ENCODE peak calls at places on chromosome 19, in ten cellular contexts. P, U, Z, T, Y, F, Q, I, N and K are unnamed samples. For H3K4me1, the result is how much of the 10 kb centered on the place peaks cover.

GRCh38 chr19:18278521-18279265 is 2.7 kb downstream of the JUND start:
- DNase-seq in P (no peak), U (peak), Z (no peak), T (no peak), Y (no peak), F (no peak), Q (no peak), I (no peak), N (no peak), K (no peak)

GRCh38 chr19:19817357-19817756 is 4.2 kb downstream of the ZNF506 start:
- DNase-seq in P (no peak), U (no peak), Z (no peak), T (no peak), Y (no peak), F (no peak), Q (no peak), I (no peak), N (no peak), K (no peak)

GRCh38 chr19:41994994-41995958 is 1.2 kb upstream of the ATP1A3 start:
- DNase-seq in P (no peak), U (no peak), Z (peak), T (no peak), Y (no peak), F (no peak), Q (no peak), I (no peak), N (no peak), K (no peak)

GRCh38 chr19:45235485-45235884 is 9.7 kb downstream of the EXOC3L2 start:
- DNase-seq in P (no peak), U (no peak), Z (no peak), T (no peak), Y (no peak), F (no peak), Q (no peak), I (no peak), N (no peak), K (no peak)

GRCh38 chr19:31353826-31354225 is 4.6 kb upstream of the TSHZ3 start:
- DNase-seq in P (no peak), U (no peak), Z (no peak), T (no peak), Y (peak), F (no peak), Q (no peak), I (no peak), N (no peak), K (peak)

GRCh38 chr19:35345671-35346111 is 2.0 kb upstream of the FFAR1 start:
- DNase-seq in P (no peak), U (no peak), Z (no peak), T (no peak), Y (peak), F (no peak), Q (no peak), I (no peak), N (no peak), K (no peak)

GRCh38 chr19:29524201-29524911 is 1.4 kb upstream of the VSTM2B start:
- DNase-seq in P (no peak), U (no peak), Z (no peak), T (no peak), Y (no peak), F (no peak), Q (no peak), I (no peak), N (no peak), K (no peak)

GRCh38 chr19:35955881-35956634 is 19.9 kb downstream of the LRFN3 start:
- DNase-seq in P (no peak), U (no peak), Z (no peak), T (no peak), Y (no peak), F (no peak), Q (no peak), I (no peak), N (no peak), K (no peak)

GRCh38 chr19:41957838-41958366 is 1.2 kb downstream of the RABAC1 start:
- DNase-seq in P (peak), U (peak), Z (no peak), T (peak), Y (peak), F (peak), Q (peak), I (no peak), N (peak), K (peak)

GRCh38 chr19:30733826-30734550 is 361.8 kb downstream of the ZNF536 start:
- DNase-seq in P (no peak), U (no peak), Z (no peak), T (no peak), Y (no peak), F (peak), Q (no peak), I (no peak), N (peak), K (no peak)

GRCh38 chr19:18173054-18173571 is 500 bp upstream of the IFI30 start:
- DNase-seq in P (no peak), U (peak), Z (no peak), T (no peak), Y (no peak), F (no peak), Q (no peak), I (no peak), N (peak), K (no peak)

GRCh38 chr19:13163609-13164364 is 13.6 kb downstream of the IER2 start:
- DNase-seq in P (no peak), U (peak), Z (no peak), T (peak), Y (peak), F (peak), Q (peak), I (no peak), N (peak), K (peak)

GRCh38 chr19:45442927-45443461 is 19.3 kb upstream of the ERCC1 start:
- DNase-seq in P (no peak), U (peak), Z (no peak), T (no peak), Y (peak), F (peak), Q (peak), I (no peak), N (peak), K (no peak)

GRCh38 chr19:45069056-45069455 is 7.2 kb downstream of the ZNF296 start:
- DNase-seq in P (peak), U (peak), Z (no peak), T (no peak), Y (no peak), F (no peak), Q (no peak), I (no peak), N (no peak), K (peak)

GRCh38 chr19:31139871-31140505 is 209.2 kb downstream of the TSHZ3 start:
- DNase-seq in P (no peak), U (no peak), Z (no peak), T (no peak), Y (no peak), F (no peak), Q (peak), I (no peak), N (no peak), K (no peak)

GRCh38 chr19:41755328-41755913 is at the start of gene CEACAM6:
- DNase-seq in P (peak), U (no peak), Z (no peak), T (no peak), Y (no peak), F (no peak), Q (no peak), I (no peak), N (no peak), K (no peak)

GRCh38 chr19:48608798-48609263 is 2.3 kb downstream of the SPACA4 start:
- DNase-seq in P (peak), U (no peak), Z (no peak), T (no peak), Y (peak), F (no peak), Q (no peak), I (no peak), N (no peak), K (no peak)

GRCh38 chr19:36115453-36116343 is at the start of gene TBCB:
- DNase-seq in P (peak), U (no peak), Z (no peak), T (no peak), Y (no peak), F (no peak), Q (peak), I (peak), N (peak), K (peak)

GRCh38 chr19:57887195-57887941 is 1.5 kb downstream of the ZNF814 start:
- DNase-seq in P (no peak), U (no peak), Z (no peak), T (no peak), Y (no peak), F (no peak), Q (no peak), I (no peak), N (no peak), K (no peak)

GRCh38 chr19:49515767-49516166 is 3.3 kb downstream of the FCGRT start:
- DNase-seq in P (no peak), U (no peak), Z (no peak), T (no peak), Y (no peak), F (no peak), Q (no peak), I (no peak), N (no peak), K (no peak)

GRCh38 chr19:35717665-35718344 is at the start of gene KMT2B:
- DNase-seq in P (peak), U (no peak), Z (no peak), T (peak), Y (peak), F (peak), Q (no peak), I (no peak), N (peak), K (no peak)

GRCh38 chr19:1806184-1807029 is 5.7 kb downstream of the ATP8B3 start:
- DNase-seq in P (no peak), U (no peak), Z (no peak), T (no peak), Y (no peak), F (no peak), Q (no peak), I (no peak), N (no peak), K (no peak)

GRCh38 chr19:32387701-32388392 is 17.7 kb upstream of the DPY19L3 start:
- DNase-seq in P (no peak), U (no peak), Z (no peak), T (no peak), Y (no peak), F (peak), Q (peak), I (no peak), N (no peak), K (peak)

GRCh38 chr19:19613456-19613855 is 5.0 kb downstream of the PBX4 start:
- DNase-seq in P (peak), U (no peak), Z (no peak), T (no peak), Y (no peak), F (no peak), Q (no peak), I (no peak), N (no peak), K (no peak)

GRCh38 chr19:32178401-32178800 is 167.0 kb upstream of the ZNF507 start:
- DNase-seq in P (no peak), U (no peak), Z (no peak), T (no peak), Y (no peak), F (no peak), Q (no peak), I (no peak), N (no peak), K (no peak)

GRCh38 chr19:48368942-48369341 is 4.8 kb downstream of the SYNGR4 start:
- DNase-seq in P (no peak), U (no peak), Z (no peak), T (no peak), Y (no peak), F (no peak), Q (no peak), I (no peak), N (no peak), K (no peak)

GRCh38 chr19:19538077-19538764 is at the start of gene CILP2:
- DNase-seq in P (no peak), U (peak), Z (no peak), T (no peak), Y (peak), F (no peak), Q (no peak), I (no peak), N (no peak), K (no peak)

GRCh38 chr19:2171349-2172145 is 7.8 kb downstream of the DOT1L start:
- DNase-seq in P (no peak), U (no peak), Z (peak), T (no peak), Y (peak), F (no peak), Q (peak), I (no peak), N (no peak), K (no peak)

GRCh38 chr19:48551437-48552302 is at the start of gene SULT2B1:
- DNase-seq in P (peak), U (peak), Z (no peak), T (no peak), Y (no peak), F (no peak), Q (no peak), I (no peak), N (no peak), K (peak)

GRCh38 chr19:18102916-18103542 is 5.5 kb downstream of the MAST3 start:
- DNase-seq in P (no peak), U (no peak), Z (no peak), T (no peak), Y (no peak), F (no peak), Q (no peak), I (no peak), N (no peak), K (no peak)

GRCh38 chr19:47231215-47232054 is 436 bp upstream of the BBC3 start:
- DNase-seq in P (peak), U (peak), Z (peak), T (peak), Y (peak), F (peak), Q (peak), I (peak), N (peak), K (peak)

DNA sequence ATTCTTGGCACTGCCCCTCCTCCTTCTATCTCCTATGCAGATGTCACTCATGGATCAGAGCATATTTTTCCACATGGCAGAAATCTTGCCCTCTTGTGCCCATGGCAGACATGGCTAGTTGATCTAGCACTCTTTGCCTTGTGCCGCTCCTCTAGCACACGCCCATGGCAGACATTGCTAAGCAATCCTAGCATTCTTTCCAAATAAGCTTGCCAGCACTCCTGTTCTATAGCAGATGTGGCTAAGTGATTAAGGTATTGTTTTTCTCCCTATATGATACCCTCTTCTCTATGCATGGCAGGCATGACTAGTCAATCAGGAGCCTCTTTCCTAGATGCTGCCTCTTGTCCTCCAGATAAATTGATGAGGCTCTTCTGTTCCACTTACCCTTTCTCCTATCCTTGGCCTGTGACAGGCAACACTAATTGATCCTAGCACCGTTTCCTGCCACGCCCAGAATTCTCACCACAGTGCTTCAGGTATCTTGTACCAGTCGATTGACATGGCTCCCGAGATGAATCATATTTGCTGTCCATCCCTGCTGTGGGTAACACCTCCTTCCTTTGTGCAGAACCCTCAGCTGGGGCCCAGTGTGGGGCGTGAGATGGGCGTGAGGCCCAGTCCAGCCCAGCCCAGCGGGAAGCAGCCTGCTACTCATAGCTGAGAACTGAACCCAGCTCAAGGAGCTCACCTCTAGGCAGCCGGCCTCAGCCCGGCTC is 26.9 kb downstream of the TMED1 start:
- DNase-seq in P (no peak), U (no peak), Z (no peak), T (no peak), Y (no peak), F (no peak), Q (peak), I (no peak), N (no peak), K (no peak)
- H3K4me1 ChIP-seq in P (under half), U (under half), Z (under half), T (under half), Y (under half), F (under half), Q (under half), I (under half), N (under half), K (under half)

GRCh38 chr19:4338441-4339350 is at the start of gene STAP2:
- DNase-seq in P (no peak), U (peak), Z (no peak), T (no peak), Y (peak), F (no peak), Q (no peak), I (no peak), N (no peak), K (peak)
- TF ChIP-seq POLR2A in P (no peak), U (no peak), Z (peak), T (no peak), Y (no peak), F (no peak), Q (no peak), I (no peak), N (no peak), K (peak)

GRCh38 chr19:38389101-38389925 is 816 bp downstream of the SPRED3 start:
- DNase-seq in P (peak), U (no peak), Z (no peak), T (no peak), Y (peak), F (peak), Q (peak), I (no peak), N (no peak), K (no peak)
- H3K4me3 ChIP-seq in P (peak), U (peak), Z (no peak), T (no peak), Y (peak), F (peak), Q (peak), I (peak), N (peak), K (peak)

GRCh38 chr19:5973867-5974635 is 3.9 kb downstream of the RANBP3 start:
- DNase-seq in P (no peak), U (no peak), Z (no peak), T (no peak), Y (no peak), F (no peak), Q (no peak), I (no peak), N (no peak), K (no peak)
- H3K4me1 ChIP-seq in P (under half), U (under half), Z (under half), T (under half), Y (under half), F (under half), Q (under half), I (half or more), N (under half), K (under half)